ENCODE peak calls at places on chromosomes 12 and 14, in nine cellular contexts. O, W, U, K, F, N, L, H and Q are unnamed samples.

GRCh38 chr14:95340201-95340697 is 20.5 kb upstream of the CLMN start:
- DNase-seq in O (peak), W (no peak), U (no peak), K (no peak), F (no peak), N (no peak), L (no peak), H (no peak), Q (peak)

GRCh38 chr14:98189077-98189476 is 1082.9 kb downstream of the BCL11B start:
- DNase-seq in O (no peak), W (no peak), U (no peak), K (no peak), F (no peak), N (no peak), L (no peak), H (no peak), Q (peak)

GRCh38 chr14:71363961-71364360 is 456.7 kb downstream of the PCNX1 start:
- DNase-seq in O (peak), W (no peak), U (no peak), K (peak), F (peak), N (no peak), L (no peak), H (no peak), Q (no peak)

GRCh38 chr12:122945047-122945592 is 21.1 kb downstream of the ABCB9 start:
- DNase-seq in O (no peak), W (no peak), U (no peak), K (no peak), F (no peak), N (no peak), L (no peak), H (no peak), Q (no peak)

GRCh38 chr12:3527181-3527580 is 36.2 kb downstream of the PRMT8 start:
- DNase-seq in O (no peak), W (no peak), U (peak), K (peak), F (peak), N (no peak), L (no peak), H (no peak), Q (no peak)

GRCh38 chr14:105153739-105154475 is 14.7 kb downstream of the JAG2 start:
- DNase-seq in O (no peak), W (no peak), U (no peak), K (no peak), F (no peak), N (no peak), L (no peak), H (no peak), Q (no peak)

GRCh38 chr12:111359231-111359913 is 9.5 kb downstream of the PHETA1 start:
- DNase-seq in O (no peak), W (no peak), U (no peak), K (no peak), F (no peak), N (no peak), L (no peak), H (no peak), Q (peak)

GRCh38 chr14:68668531-68668930 is 124.3 kb downstream of the ZFP36L1 start:
- DNase-seq in O (no peak), W (no peak), U (no peak), K (no peak), F (no peak), N (no peak), L (no peak), H (no peak), Q (no peak)

GRCh38 chr12:13204428-13204827 is 7.9 kb downstream of the EMP1 start:
- DNase-seq in O (no peak), W (no peak), U (no peak), K (no peak), F (no peak), N (no peak), L (no peak), H (no peak), Q (no peak)

GRCh38 chr12:53770281-53770680 is 18.5 kb upstream of the CISTR start:
- DNase-seq in O (no peak), W (no peak), U (peak), K (peak), F (peak), N (no peak), L (no peak), H (no peak), Q (no peak)

GRCh38 chr12:795305-795704 is 42.9 kb downstream of the WNK1 start:
- DNase-seq in O (no peak), W (peak), U (no peak), K (no peak), F (no peak), N (no peak), L (peak), H (no peak), Q (no peak)

GRCh38 chr14:23442721-23443356 is 7.4 kb upstream of the MYH7 start:
- DNase-seq in O (no peak), W (no peak), U (no peak), K (no peak), F (no peak), N (no peak), L (no peak), H (no peak), Q (no peak)

GRCh38 chr12:104010121-104010520 is 39.9 kb downstream of the GLT8D2 start:
- DNase-seq in O (no peak), W (no peak), U (no peak), K (no peak), F (no peak), N (no peak), L (no peak), H (no peak), Q (no peak)

GRCh38 chr12:109281452-109281851 is 27.6 kb downstream of the FOXN4 start:
- DNase-seq in O (no peak), W (no peak), U (no peak), K (no peak), F (no peak), N (no peak), L (no peak), H (no peak), Q (no peak)

GRCh38 chr14:71555654-71556559 is 376.3 kb upstream of the RGS6 start:
- DNase-seq in O (peak), W (peak), U (no peak), K (peak), F (peak), N (peak), L (no peak), H (no peak), Q (peak)

GRCh38 chr12:122061253-122061652 is 17.3 kb upstream of the MLXIP start:
- DNase-seq in O (no peak), W (no peak), U (no peak), K (no peak), F (no peak), N (no peak), L (no peak), H (no peak), Q (no peak)

GRCh38 chr12:57340104-57340503 is 89.1 kb upstream of the STAC3 start:
- DNase-seq in O (peak), W (no peak), U (no peak), K (peak), F (peak), N (no peak), L (no peak), H (peak), Q (peak)

GRCh38 chr12:116916714-116917114 is 6.0 kb downstream of the FBXW8 start:
- DNase-seq in O (peak), W (peak), U (peak), K (peak), F (peak), N (no peak), L (peak), H (no peak), Q (peak)

GRCh38 chr14:86372402-86372801 is 842.5 kb downstream of the FLRT2 start:
- DNase-seq in O (no peak), W (no peak), U (no peak), K (no peak), F (no peak), N (no peak), L (no peak), H (no peak), Q (no peak)